ENCODE peak calls at places on chromosomes 4 and X, in six cellular contexts. P, J, V, L, A and I are unnamed samples.
A peak's percentile ranks its signal among the peaks of the same experiment; 100 is the strongest.

GRCh38 chrX:36898301-36898700 is 109.9 kb upstream of the FAM47C start:
- DNase-seq in P (no peak), L (no peak), V (peak; percentile 1), A (no peak), J (no peak), I (no peak)

GRCh38 chr4:11618666-11619282 is 190.1 kb upstream of the HS3ST1 start:
- DNase-seq in A (no peak), P (no peak), L (no peak), J (no peak), V (no peak), I (no peak)

GRCh38 chrX:138287200-138287865 is 424.2 kb downstream of the FGF13 start:
- DNase-seq in P (no peak), L (no peak), V (no peak), J (no peak), A (no peak), I (no peak)

GRCh38 chr4:77001907-77002306 is 52.4 kb downstream of the SEPTIN11 start:
- DNase-seq in V (no peak), L (no peak), P (no peak), A (no peak), J (no peak), I (no peak)

GRCh38 chrX:39689374-39690104 is 408.2 kb downstream of the BCOR start:
- DNase-seq in L (no peak), V (no peak), A (no peak), J (no peak), P (no peak), I (no peak)

GRCh38 chr4:104524591-104524990 is 29.9 kb upstream of the CXXC4 start:
- DNase-seq in V (no peak), P (no peak), A (no peak), J (no peak), L (no peak), I (no peak)

GRCh38 chr4:151568966-151569365 is 160.0 kb downstream of the FHIP1A start:
- DNase-seq in P (no peak), L (no peak), A (no peak), J (no peak), V (no peak), I (no peak)

GRCh38 chr4:73814679-73815078 is 21.8 kb upstream of the CXCL6 start:
- DNase-seq in L (no peak), J (no peak), A (no peak), P (no peak), V (no peak), I (no peak)

GRCh38 chrX:17355976-17356375 is 19.0 kb upstream of the NHS start:
- DNase-seq in V (no peak), P (no peak), L (no peak), A (no peak), J (no peak), I (no peak)

GRCh38 chr4:58981828-58982227 is 1871.6 kb upstream of the IGFBP7 start:
- DNase-seq in V (no peak), L (no peak), P (no peak), J (no peak), A (no peak), I (no peak)

GRCh38 chr4:173829565-173829964 is 299.5 kb upstream of the HAND2 start:
- DNase-seq in P (no peak), V (no peak), L (no peak), J (no peak), A (no peak), I (no peak)

GRCh38 chrX:50779694-50780093 is 34.3 kb downstream of the SHROOM4 start:
- DNase-seq in P (no peak), J (no peak), L (no peak), V (no peak), A (no peak), I (no peak)

GRCh38 chr4:66964467-66964866 is 580.8 kb downstream of the CENPC start:
- DNase-seq in A (no peak), V (no peak), L (no peak), J (no peak), P (no peak), I (no peak)

GRCh38 chr4:13546374-13546854 is 2.1 kb upstream of the NKX3-2 start:
- DNase-seq in V (peak; percentile 28), A (no peak), L (no peak), P (no peak), J (no peak), I (no peak)

GRCh38 chrX:70479970-70480659 is 35.5 kb downstream of the DLG3 start:
- DNase-seq in P (no peak), V (no peak), A (no peak), J (no peak), L (no peak), I (peak; percentile 1)

GRCh38 chr4:145047151-145047550 is 50.8 kb downstream of the ANAPC10 start:
- DNase-seq in V (peak; percentile 8), A (no peak), L (no peak), P (no peak), J (no peak), I (no peak)

GRCh38 chrX:149284616-149285015 is 220.5 kb downstream of the IDS start:
- DNase-seq in V (peak; percentile 2), J (no peak), A (no peak), L (no peak), P (no peak), I (no peak)